ENCODE peak calls at places on chromosomes 6 and 20, in nine cellular contexts. One of them, this sample, is unnamed.

GRCh38 chr6:34149831-34150400 is 4.0 kb upstream of the GRM4 start:
- DNase-seq in SK-N-DZ: no peak
- DNase-seq in mesendoderm: no peak
- DNase-seq in effector CD4-positive, alpha-beta T cell: no peak
- DNase-seq in activated naive CD4-positive, alpha-beta T cell treated with Interleukin-2 at 50 U/mL for 16 hours: no peak
- DNase-seq in GM20000: no peak
- DNase-seq in HEK293T: no peak
- DNase-seq in choroid plexus epithelial cell: no peak
- DNase-seq in MM.1S: no peak
- DNase-seq in this sample: no peak

GRCh38 chr20:63058696-63059335 is 52.1 kb upstream of the BHLHE23 start:
- DNase-seq in MM.1S: no peak
- DNase-seq in mesendoderm: peak; percentile 27
- DNase-seq in choroid plexus epithelial cell: no peak
- DNase-seq in GM20000: no peak
- DNase-seq in HEK293T: no peak
- DNase-seq in activated naive CD4-positive, alpha-beta T cell treated with Interleukin-2 at 50 U/mL for 16 hours: no peak
- DNase-seq in effector CD4-positive, alpha-beta T cell: no peak
- DNase-seq in SK-N-DZ: no peak
- DNase-seq in this sample: no peak

GRCh38 chr6:158257781-158258180 is 54.5 kb upstream of the TULP4 start:
- DNase-seq in choroid plexus epithelial cell: no peak
- DNase-seq in GM20000: no peak
- DNase-seq in activated naive CD4-positive, alpha-beta T cell treated with Interleukin-2 at 50 U/mL for 16 hours: no peak
- DNase-seq in HEK293T: no peak
- DNase-seq in mesendoderm: no peak
- DNase-seq in effector CD4-positive, alpha-beta T cell: no peak
- DNase-seq in MM.1S: peak; percentile 63
- DNase-seq in SK-N-DZ: no peak
- DNase-seq in this sample: no peak

GRCh38 chr6:110816677-110817076 is 1.4 kb upstream of the CDK19 start:
- DNase-seq in SK-N-DZ: no peak
- DNase-seq in activated naive CD4-positive, alpha-beta T cell treated with Interleukin-2 at 50 U/mL for 16 hours: no peak
- DNase-seq in HEK293T: no peak
- DNase-seq in effector CD4-positive, alpha-beta T cell: no peak
- DNase-seq in choroid plexus epithelial cell: no peak
- DNase-seq in GM20000: no peak
- DNase-seq in MM.1S: no peak
- DNase-seq in mesendoderm: no peak
- DNase-seq in this sample: no peak

GRCh38 chr20:32574296-32575226 is 10.6 kb downstream of the NOL4L start:
- DNase-seq in choroid plexus epithelial cell: peak; percentile 99
- DNase-seq in mesendoderm: peak; percentile 83
- DNase-seq in GM20000: no peak
- DNase-seq in activated naive CD4-positive, alpha-beta T cell treated with Interleukin-2 at 50 U/mL for 16 hours: peak; percentile 48
- DNase-seq in MM.1S: no peak
- DNase-seq in SK-N-DZ: peak; percentile 41
- DNase-seq in effector CD4-positive, alpha-beta T cell: no peak
- DNase-seq in HEK293T: peak; percentile 43
- DNase-seq in this sample: no peak

GRCh38 chr6:116016846-116017545 is 43.7 kb downstream of the FRK start:
- DNase-seq in activated naive CD4-positive, alpha-beta T cell treated with Interleukin-2 at 50 U/mL for 16 hours: no peak
- DNase-seq in HEK293T: no peak
- DNase-seq in choroid plexus epithelial cell: peak; percentile 23
- DNase-seq in SK-N-DZ: no peak
- DNase-seq in effector CD4-positive, alpha-beta T cell: no peak
- DNase-seq in mesendoderm: no peak
- DNase-seq in MM.1S: no peak
- DNase-seq in GM20000: no peak
- DNase-seq in this sample: no peak

GRCh38 chr6:127178746-127179145 is 60.3 kb downstream of the RSPO3 start:
- DNase-seq in choroid plexus epithelial cell: peak; percentile 72
- DNase-seq in MM.1S: no peak
- DNase-seq in GM20000: no peak
- DNase-seq in activated naive CD4-positive, alpha-beta T cell treated with Interleukin-2 at 50 U/mL for 16 hours: no peak
- DNase-seq in HEK293T: no peak
- DNase-seq in effector CD4-positive, alpha-beta T cell: no peak
- DNase-seq in SK-N-DZ: no peak
- DNase-seq in mesendoderm: no peak
- DNase-seq in this sample: no peak

GRCh38 chr20:41524980-41525613 is 93.1 kb downstream of the CHD6 start:
- DNase-seq in mesendoderm: no peak
- DNase-seq in SK-N-DZ: no peak
- DNase-seq in MM.1S: no peak
- DNase-seq in choroid plexus epithelial cell: peak; percentile 61
- DNase-seq in GM20000: no peak
- DNase-seq in activated naive CD4-positive, alpha-beta T cell treated with Interleukin-2 at 50 U/mL for 16 hours: no peak
- DNase-seq in effector CD4-positive, alpha-beta T cell: no peak
- DNase-seq in HEK293T: no peak
- DNase-seq in this sample: no peak

GRCh38 chr20:59749293-59749680 is 144.9 kb downstream of the PHACTR3 start:
- DNase-seq in HEK293T: no peak
- DNase-seq in SK-N-DZ: no peak
- DNase-seq in activated naive CD4-positive, alpha-beta T cell treated with Interleukin-2 at 50 U/mL for 16 hours: no peak
- DNase-seq in effector CD4-positive, alpha-beta T cell: no peak
- DNase-seq in MM.1S: no peak
- DNase-seq in GM20000: no peak
- DNase-seq in choroid plexus epithelial cell: no peak
- DNase-seq in mesendoderm: no peak
- DNase-seq in this sample: no peak

GRCh38 chr20:45779011-45779915 is 12.4 kb downstream of the WFDC3 start:
- DNase-seq in mesendoderm: no peak
- DNase-seq in effector CD4-positive, alpha-beta T cell: no peak
- DNase-seq in MM.1S: no peak
- DNase-seq in SK-N-DZ: no peak
- DNase-seq in choroid plexus epithelial cell: peak; percentile 98
- DNase-seq in GM20000: no peak
- DNase-seq in activated naive CD4-positive, alpha-beta T cell treated with Interleukin-2 at 50 U/mL for 16 hours: no peak
- DNase-seq in HEK293T: no peak
- DNase-seq in this sample: no peak

GRCh38 chr20:41392871-41393704 is 26.5 kb upstream of the EMILIN3 start:
- DNase-seq in SK-N-DZ: no peak
- DNase-seq in effector CD4-positive, alpha-beta T cell: no peak
- DNase-seq in choroid plexus epithelial cell: peak; percentile 42
- DNase-seq in mesendoderm: no peak
- DNase-seq in HEK293T: no peak
- DNase-seq in MM.1S: no peak
- DNase-seq in activated naive CD4-positive, alpha-beta T cell treated with Interleukin-2 at 50 U/mL for 16 hours: no peak
- DNase-seq in GM20000: no peak
- DNase-seq in this sample: no peak

GRCh38 chr6:41702089-41702745 is 33.2 kb downstream of the TFEB start:
- DNase-seq in mesendoderm: no peak
- DNase-seq in GM20000: no peak
- DNase-seq in HEK293T: no peak
- DNase-seq in choroid plexus epithelial cell: no peak
- DNase-seq in SK-N-DZ: no peak
- DNase-seq in MM.1S: no peak
- DNase-seq in effector CD4-positive, alpha-beta T cell: no peak
- DNase-seq in activated naive CD4-positive, alpha-beta T cell treated with Interleukin-2 at 50 U/mL for 16 hours: no peak
- DNase-seq in this sample: no peak

GRCh38 chr20:39338977-39339376 is 376.8 kb downstream of the DHX35 start:
- DNase-seq in HEK293T: no peak
- DNase-seq in activated naive CD4-positive, alpha-beta T cell treated with Interleukin-2 at 50 U/mL for 16 hours: no peak
- DNase-seq in choroid plexus epithelial cell: peak; percentile 1
- DNase-seq in mesendoderm: peak; percentile 1
- DNase-seq in GM20000: peak; percentile 33
- DNase-seq in SK-N-DZ: no peak
- DNase-seq in MM.1S: no peak
- DNase-seq in effector CD4-positive, alpha-beta T cell: no peak
- DNase-seq in this sample: no peak

GRCh38 chr6:2914318-2914660 is 11.2 kb upstream of the SERPINB9 start:
- DNase-seq in choroid plexus epithelial cell: no peak
- DNase-seq in effector CD4-positive, alpha-beta T cell: no peak
- DNase-seq in HEK293T: no peak
- DNase-seq in MM.1S: no peak
- DNase-seq in mesendoderm: peak; percentile 24
- DNase-seq in activated naive CD4-positive, alpha-beta T cell treated with Interleukin-2 at 50 U/mL for 16 hours: no peak
- DNase-seq in GM20000: no peak
- DNase-seq in SK-N-DZ: no peak
- DNase-seq in this sample: no peak

GRCh38 chr6:912871-913663 is 220.1 kb upstream of the EXOC2 start:
- DNase-seq in GM20000: no peak
- DNase-seq in activated naive CD4-positive, alpha-beta T cell treated with Interleukin-2 at 50 U/mL for 16 hours: no peak
- DNase-seq in MM.1S: peak; percentile 15
- DNase-seq in choroid plexus epithelial cell: peak; percentile 82
- DNase-seq in SK-N-DZ: no peak
- DNase-seq in mesendoderm: peak; percentile 76
- DNase-seq in effector CD4-positive, alpha-beta T cell: no peak
- DNase-seq in HEK293T: peak; percentile 66
- DNase-seq in this sample: no peak

GRCh38 chr6:42619963-42620362 is 56.1 kb downstream of the UBR2 start:
- DNase-seq in GM20000: no peak
- DNase-seq in choroid plexus epithelial cell: no peak
- DNase-seq in effector CD4-positive, alpha-beta T cell: no peak
- DNase-seq in activated naive CD4-positive, alpha-beta T cell treated with Interleukin-2 at 50 U/mL for 16 hours: no peak
- DNase-seq in HEK293T: no peak
- DNase-seq in MM.1S: no peak
- DNase-seq in mesendoderm: no peak
- DNase-seq in SK-N-DZ: no peak
- DNase-seq in this sample: no peak

GRCh38 chr6:166415306-166415705 is 32.6 kb upstream of the MPC1 start:
- DNase-seq in mesendoderm: no peak
- DNase-seq in GM20000: no peak
- DNase-seq in SK-N-DZ: no peak
- DNase-seq in effector CD4-positive, alpha-beta T cell: no peak
- DNase-seq in MM.1S: no peak
- DNase-seq in HEK293T: no peak
- DNase-seq in activated naive CD4-positive, alpha-beta T cell treated with Interleukin-2 at 50 U/mL for 16 hours: peak; percentile 39
- DNase-seq in choroid plexus epithelial cell: no peak
- DNase-seq in this sample: no peak

GRCh38 chr6:7126759-7127158 is 19.0 kb downstream of the RREB1 start:
- DNase-seq in effector CD4-positive, alpha-beta T cell: no peak
- DNase-seq in mesendoderm: no peak
- DNase-seq in SK-N-DZ: no peak
- DNase-seq in choroid plexus epithelial cell: no peak
- DNase-seq in GM20000: no peak
- DNase-seq in activated naive CD4-positive, alpha-beta T cell treated with Interleukin-2 at 50 U/mL for 16 hours: no peak
- DNase-seq in MM.1S: no peak
- DNase-seq in HEK293T: no peak
- DNase-seq in this sample: no peak

GRCh38 chr6:137890983-137891537 is 24.0 kb downstream of the TNFAIP3 start:
- DNase-seq in activated naive CD4-positive, alpha-beta T cell treated with Interleukin-2 at 50 U/mL for 16 hours: no peak
- DNase-seq in MM.1S: no peak
- DNase-seq in choroid plexus epithelial cell: no peak
- DNase-seq in GM20000: no peak
- DNase-seq in HEK293T: no peak
- DNase-seq in mesendoderm: no peak
- DNase-seq in SK-N-DZ: no peak
- DNase-seq in effector CD4-positive, alpha-beta T cell: no peak
- DNase-seq in this sample: no peak

This sample was measured in NCI-H1417 treated with DMSO at 0.1 percent for 48 hours.